ENCODE peak calls at places on chromosomes 16 and 17, in five cellular contexts. D is fibroblast of lung, Q is fibroblast of pulmonary artery, P is AG04450, B is sigmoid colon. V is an unnamed sample.

GRCh38 chr16:12753203-12754023 is 50.3 kb downstream of the CPPED1 start:
- DNase-seq in D (no peak), Q (no peak), P (no peak), B (no peak), V (no peak)

GRCh38 chr17:78438271-78438691 is 59.8 kb downstream of the PGS1 start:
- DNase-seq in D (no peak), Q (no peak), P (no peak), B (no peak), V (no peak)

GRCh38 chr16:31476305-31477219 is 4.6 kb downstream of the TGFB1I1 start:
- DNase-seq in D (no peak), Q (no peak), P (no peak), B (peak; percentile 85), V (no peak)

GRCh38 chr17:16820161-16820877 is 130.3 kb downstream of the CCDC144A start:
- DNase-seq in D (no peak), Q (no peak), P (no peak), B (no peak), V (no peak)

GRCh38 chr16:48013476-48013875 is 142.3 kb downstream of the ABCC12 start:
- DNase-seq in D (no peak), Q (peak; percentile 22), P (no peak), B (no peak), V (no peak)

GRCh38 chr17:79088266-79088996 is 13.8 kb downstream of the ENGASE start:
- DNase-seq in D (no peak), Q (no peak), P (no peak), B (no peak), V (no peak)

GRCh38 chr17:339193-340061 is 13.2 kb downstream of the RPH3AL start:
- DNase-seq in D (no peak), Q (no peak), P (no peak), B (peak; percentile 48), V (no peak)

GRCh38 chr17:8846768-8847211 is 20.7 kb downstream of the PIK3R6 start:
- DNase-seq in D (peak; percentile 18), Q (peak; percentile 57), P (no peak), B (peak; percentile 4), V (peak; percentile 65)

GRCh38 chr17:16282522-16282921 is 65.5 kb downstream of the PIGL start:
- DNase-seq in D (peak; percentile 71), Q (peak; percentile 84), P (peak; percentile 66), B (no peak), V (peak; percentile 90)

GRCh38 chr17:73784015-73784603 is 139.9 kb upstream of the SDK2 start:
- DNase-seq in D (no peak), Q (no peak), P (no peak), B (no peak), V (no peak)

GRCh38 chr16:84689126-84689525 is 10.7 kb upstream of the USP10 start:
- DNase-seq in D (peak; percentile 76), Q (peak; percentile 85), P (peak; percentile 83), B (peak; percentile 44), V (peak; percentile 94)

GRCh38 chr17:37147301-37147812 is 198.6 kb downstream of the AATF start:
- DNase-seq in D (no peak), Q (peak; percentile 23), P (no peak), B (no peak), V (peak; percentile 8)

GRCh38 chr17:73536700-73537680 is 107.3 kb downstream of the SDK2 start:
- DNase-seq in D (no peak), Q (no peak), P (no peak), B (no peak), V (no peak)

GRCh38 chr16:28982949-28983348 is 1.9 kb upstream of the LAT start:
- DNase-seq in D (no peak), Q (no peak), P (no peak), B (no peak), V (no peak)

GRCh38 chr16:85451646-85452363 is 161.3 kb upstream of the GSE1 start:
- DNase-seq in D (no peak), Q (no peak), P (no peak), B (no peak), V (no peak)

GRCh38 chr16:57422026-57422944 is 17.7 kb downstream of the CCL17 start:
- DNase-seq in D (peak; percentile 85), Q (peak; percentile 78), P (peak; percentile 39), B (peak; percentile 80), V (peak; percentile 65)

GRCh38 chr17:29576214-29577008 is 7.9 kb downstream of the TP53I13 start:
- DNase-seq in D (no peak), Q (no peak), P (no peak), B (no peak), V (no peak)

GRCh38 chr16:84864266-84864955 is 44.6 kb downstream of the CRISPLD2 start:
- DNase-seq in D (no peak), Q (no peak), P (no peak), B (no peak), V (no peak)

GRCh38 chr17:66032082-66032712 is 159.7 kb downstream of the CEP112 start:
- DNase-seq in D (no peak), Q (no peak), P (no peak), B (no peak), V (no peak)

GRCh38 chr17:57110579-57111367 is 25.7 kb downstream of the AKAP1 start:
- DNase-seq in D (no peak), Q (no peak), P (no peak), B (no peak), V (no peak)

GRCh38 chr16:89123001-89123830 is 29.6 kb downstream of the ACSF3 start:
- DNase-seq in D (no peak), Q (no peak), P (no peak), B (no peak), V (peak; percentile 20)

DNA sequence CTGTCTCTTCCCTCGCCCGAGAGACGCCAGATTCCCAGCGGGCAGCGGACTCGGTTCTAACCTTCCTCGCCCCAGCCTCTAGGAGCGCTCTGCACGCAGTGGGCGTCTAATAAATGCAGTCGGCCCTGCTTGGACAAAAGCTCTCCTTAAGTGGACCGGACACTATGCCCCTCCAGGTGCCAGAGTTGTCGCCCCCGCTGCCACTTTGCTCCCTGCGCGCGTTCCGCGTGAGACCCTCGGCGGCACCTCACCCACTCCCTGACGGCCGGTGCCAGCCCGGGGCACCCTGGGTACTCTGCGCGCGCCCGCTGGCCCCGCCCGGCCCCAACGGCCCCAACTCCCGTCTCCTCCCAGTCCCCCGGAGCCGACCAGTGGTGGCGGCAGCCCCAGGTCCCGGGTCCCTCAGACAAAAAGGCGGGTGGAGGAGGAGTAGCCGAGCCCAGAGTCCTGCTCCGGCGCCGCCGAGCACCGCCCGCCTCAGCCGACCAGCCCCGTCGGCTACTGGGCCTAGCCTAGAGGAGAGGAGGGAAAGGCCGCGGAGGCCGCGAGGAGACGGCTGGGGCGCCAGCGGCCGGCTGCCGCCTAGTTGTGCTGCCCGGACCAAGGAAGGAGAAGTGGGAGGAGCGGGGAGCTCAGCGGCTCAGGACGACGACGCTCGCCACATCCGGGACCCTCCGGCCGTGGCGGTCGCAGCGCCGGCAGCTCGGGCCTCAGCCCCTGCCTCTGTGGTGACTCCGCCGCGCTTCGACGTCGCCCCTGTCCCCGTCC is 123.0 kb downstream of the GOSR1 start:
- DNase-seq in D (peak; percentile 73), Q (peak; percentile 75), P (no peak), B (peak; percentile 88), V (peak; percentile 67)
- TF ChIP-seq CTCF in D (peak; percentile 57), Q (peak; percentile 65), P (peak; percentile 66), B (peak; percentile 51), V (peak; percentile 67)

DNA sequence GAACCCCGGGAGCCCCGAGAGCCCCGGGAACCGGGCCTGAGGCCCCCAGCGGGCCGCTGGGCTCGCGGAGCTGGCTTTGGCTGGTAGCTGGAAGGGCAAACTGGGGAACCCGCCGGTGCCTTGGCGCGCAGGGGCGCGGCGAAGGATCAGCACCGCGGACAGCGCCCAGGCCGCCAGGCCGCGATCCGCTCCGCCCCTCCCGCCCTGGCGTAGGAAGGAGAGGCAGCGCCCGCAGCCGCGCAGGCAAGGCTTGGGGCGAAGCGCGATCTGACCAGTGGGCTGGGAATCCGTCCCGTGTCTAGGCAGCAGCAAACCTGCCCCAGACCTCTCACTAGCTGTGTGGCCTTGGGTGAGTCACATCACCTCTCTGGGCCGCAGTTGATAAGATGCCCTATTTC is 331 bp upstream of the CCDC92B start:
- DNase-seq in D (peak; percentile 58), Q (peak; percentile 78), P (peak; percentile 8), B (no peak), V (peak; percentile 54)
- H3K4me3 ChIP-seq in D (no peak overlapping the region), Q (no peak overlapping the region), P (no peak overlapping the region), B (peak overlapping the region; percentile 7), V (no peak overlapping the region)

GRCh38 chr17:4541328-4542002 is 13.7 kb downstream of the MYBBP1A start:
- DNase-seq in D (no peak), Q (no peak), P (no peak), B (peak; percentile 63), V (no peak)
- TF ChIP-seq CTCF in D (no peak), Q (no peak), P (no peak), B (no peak), V (no peak)

GRCh38 chr16:25691519-25692091 is at the start of gene HS3ST4:
- DNase-seq in D (no peak), Q (no peak), P (no peak), B (no peak), V (no peak)
- H3K4me3 ChIP-seq in D (no peak within 1 kb of the TSS), Q (no peak within 1 kb of the TSS), P (no peak within 1 kb of the TSS), B (peak within 1 kb of the TSS; percentile 16), V (no peak within 1 kb of the TSS)

GRCh38 chr16:49356728-49357488 is 16.7 kb upstream of the C16orf78 start:
- DNase-seq in D (no peak), Q (no peak), P (no peak), B (no peak), V (no peak)

GRCh38 chr16:49366669-49367068 is 6.9 kb upstream of the C16orf78 start:
- DNase-seq in D (no peak), Q (no peak), P (no peak), B (no peak), V (no peak)

GRCh38 chr16:49365711-49366509 is 7.7 kb upstream of the C16orf78 start:
- DNase-seq in D (no peak), Q (no peak), P (no peak), B (no peak), V (no peak)

DNA sequence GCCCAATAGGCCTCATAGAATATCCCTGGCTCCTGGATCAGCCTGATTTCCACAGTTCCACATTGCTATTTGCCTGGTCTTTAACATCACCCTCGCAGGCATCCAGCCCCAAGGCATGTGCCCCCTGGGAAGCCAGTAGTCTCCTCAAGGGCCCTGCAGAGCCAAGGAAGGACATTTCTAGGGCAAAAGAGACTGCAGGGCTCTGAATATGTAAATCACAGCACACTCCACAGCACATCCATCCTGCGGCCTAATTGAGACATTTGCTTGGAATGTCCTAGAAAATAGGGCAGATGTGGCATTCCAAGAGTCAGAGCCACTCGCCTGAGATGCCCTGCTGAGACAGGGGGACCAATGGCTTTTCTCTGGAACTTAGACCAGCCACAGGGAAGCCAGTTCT is 11.4 kb upstream of the C16orf78 start:
- DNase-seq in D (no peak), Q (no peak), P (no peak), B (no peak), V (no peak)
- TF ChIP-seq CTCF in D (no peak), Q (no peak), P (no peak), B (no peak), V (no peak)

DNA sequence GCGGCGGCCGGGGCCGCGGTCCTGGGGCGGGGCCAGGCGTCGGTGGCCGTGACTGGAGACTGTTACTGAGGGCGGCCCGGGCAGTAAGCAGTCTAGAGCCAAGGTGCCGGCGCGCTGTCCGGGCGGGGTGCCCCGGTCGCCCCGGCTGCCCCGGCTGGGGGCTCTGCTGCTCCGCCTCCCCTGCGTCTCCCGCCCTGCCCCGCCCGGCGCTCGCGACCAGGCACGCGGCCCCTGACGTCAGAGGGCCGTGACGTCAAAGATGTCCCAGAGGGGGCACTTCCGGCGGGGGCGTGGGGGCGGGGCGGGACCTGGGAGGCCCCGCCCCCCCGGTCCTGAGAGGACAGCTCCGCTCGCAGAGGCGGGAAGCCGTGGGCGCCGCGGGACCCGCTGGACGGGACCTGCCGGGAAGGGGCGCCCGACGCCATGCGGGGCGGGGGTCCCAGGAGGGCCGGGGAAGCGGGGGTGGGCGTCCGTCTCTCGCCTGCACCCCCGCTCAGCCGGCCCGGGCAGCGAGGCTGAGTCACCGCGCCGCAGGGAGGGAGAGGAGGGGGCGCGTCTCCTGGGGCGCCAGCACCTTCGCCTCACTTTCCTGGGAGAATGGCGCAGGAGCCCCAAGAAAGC is 4.5 kb upstream of the HIC1 start:
- DNase-seq in D (peak; percentile 79), Q (peak; percentile 73), P (no peak), B (peak; percentile 86), V (peak; percentile 64)
- H3K4me3 ChIP-seq in D (peak overlapping the region; percentile 21), Q (peak overlapping the region; percentile 36), P (peak overlapping the region; percentile 54), B (peak overlapping the region; percentile 64), V (peak overlapping the region; percentile 24)

V was measured in fibroblast of mammary gland.